ENCODE peak calls at places on chromosomes 6 and 20, in eight cellular contexts. S, O, N, F, C, X, T and K are unnamed samples.

GRCh38 chr20:53738039-53738944 is 144.7 kb upstream of the ZNF217 start:
- DNase-seq in T (peak), C (peak), S (peak), X (peak), O (no peak), N (peak), F (peak), K (no peak)

GRCh38 chr6:1461207-1461606 is 71.8 kb downstream of the FOXF2 start:
- DNase-seq in O (no peak), X (no peak), T (peak), C (peak), S (peak), F (no peak), N (no peak), K (no peak)

GRCh38 chr20:5140195-5140594 is 13.4 kb downstream of the CDS2 start:
- DNase-seq in X (no peak), T (no peak), F (no peak), N (no peak), C (no peak), O (no peak), S (no peak), K (no peak)

GRCh38 chr20:35398660-35399144 is 13.1 kb downstream of the UQCC1 start:
- DNase-seq in S (no peak), X (no peak), T (peak), F (no peak), N (no peak), O (no peak), C (no peak), K (no peak)

GRCh38 chr20:10242166-10242565 is 23.5 kb downstream of the SNAP25 start:
- DNase-seq in X (no peak), S (no peak), N (no peak), C (no peak), O (no peak), T (no peak), F (no peak), K (no peak)

GRCh38 chr6:20424679-20425078 is 23.0 kb downstream of the E2F3 start:
- DNase-seq in T (no peak), O (no peak), F (no peak), S (no peak), C (no peak), N (peak), X (no peak), K (peak)

GRCh38 chr6:159997498-159998101 is 28.7 kb downstream of the IGF2R start:
- DNase-seq in X (no peak), N (no peak), S (no peak), O (no peak), T (no peak), C (no peak), F (no peak), K (no peak)

GRCh38 chr20:58393299-58393698 is 4.3 kb downstream of the VAPB start:
- DNase-seq in C (no peak), N (no peak), X (no peak), S (peak), T (no peak), O (no peak), F (no peak), K (no peak)

GRCh38 chr20:63501818-63502670 is 3.2 kb upstream of the EEF1A2 start:
- DNase-seq in T (no peak), F (no peak), N (no peak), O (no peak), S (peak), C (peak), X (no peak), K (no peak)

GRCh38 chr20:51027396-51027795 is 4.5 kb upstream of the KCNG1 start:
- DNase-seq in O (no peak), F (no peak), C (no peak), N (no peak), S (no peak), T (no peak), X (no peak), K (no peak)

GRCh38 chr6:30124391-30124790 is 11.5 kb upstream of the TRIM31 start:
- DNase-seq in O (no peak), C (no peak), X (no peak), S (no peak), F (no peak), N (no peak), T (no peak), K (no peak)

GRCh38 chr20:38723069-38723981 is 961 bp upstream of the SLC32A1 start:
- DNase-seq in T (no peak), C (no peak), O (no peak), N (no peak), X (no peak), S (no peak), F (no peak), K (no peak)

GRCh38 chr20:3898639-3899038 is 9.5 kb downstream of the PANK2 start:
- DNase-seq in O (no peak), F (peak), X (no peak), N (no peak), T (no peak), C (no peak), S (no peak), K (no peak)

GRCh38 chr20:63064310-63064709 is 57.5 kb upstream of the BHLHE23 start:
- DNase-seq in C (no peak), F (no peak), S (no peak), X (no peak), O (no peak), N (peak), T (no peak), K (peak)

GRCh38 chr6:5979650-5980427 is 26.9 kb downstream of the NRN1 start:
- DNase-seq in N (no peak), O (no peak), F (no peak), S (no peak), T (no peak), X (no peak), C (peak), K (no peak)

GRCh38 chr6:75943381-75943780 is 129.1 kb downstream of the IMPG1 start:
- DNase-seq in F (no peak), O (no peak), T (no peak), C (no peak), S (no peak), N (no peak), X (no peak), K (no peak)

GRCh38 chr6:35907750-35908149 is 13.1 kb downstream of the SRPK1 start:
- DNase-seq in X (no peak), C (no peak), F (no peak), O (no peak), T (no peak), N (no peak), S (no peak), K (no peak)

GRCh38 chr20:56761393-56761792 is 132.3 kb downstream of the TFAP2C start:
- DNase-seq in X (no peak), S (no peak), N (no peak), F (no peak), T (no peak), O (no peak), C (no peak), K (no peak)

GRCh38 chr20:56628873-56629463 is at the start of gene TFAP2C:
- DNase-seq in X (peak), O (no peak), C (peak), T (no peak), S (peak), N (peak), F (peak), K (no peak)

GRCh38 chr20:32357869-32358631 is at the start of gene ASXL1:
- DNase-seq in S (peak), O (peak), N (peak), T (peak), C (peak), X (peak), F (peak), K (peak)

GRCh38 chr6:56995347-56995746 is 40.4 kb downstream of the BEND6 start:
- DNase-seq in C (peak), T (no peak), N (no peak), S (no peak), F (no peak), X (no peak), O (no peak), K (no peak)

GRCh38 chr6:29666826-29667130 is 9.9 kb downstream of the MOG start:
- DNase-seq in X (no peak), F (no peak), S (no peak), O (no peak), C (no peak), T (no peak), N (no peak), K (no peak)

GRCh38 chr6:73377225-73377624 is 7.5 kb upstream of the OOEP start:
- DNase-seq in X (no peak), S (no peak), N (no peak), T (no peak), F (no peak), O (no peak), C (peak), K (no peak)

GRCh38 chr20:1266167-1266973 is at the start of gene SNPH:
- DNase-seq in O (peak), F (no peak), S (peak), C (peak), T (no peak), X (peak), N (peak), K (no peak)

GRCh38 chr6:138509371-138509770 is 10.1 kb upstream of the NHSL1 start:
- DNase-seq in S (peak), X (peak), T (no peak), N (peak), F (peak), O (no peak), C (peak), K (no peak)

GRCh38 chr20:64153861-64154589 is 10.2 kb upstream of the MYT1 start:
- DNase-seq in S (no peak), X (no peak), O (no peak), T (no peak), C (no peak), F (no peak), N (no peak), K (no peak)

GRCh38 chr20:51382986-51383821 is 159.3 kb downstream of the NFATC2 start:
- DNase-seq in C (peak), X (peak), F (peak), N (no peak), O (no peak), T (no peak), S (no peak), K (no peak)

GRCh38 chr20:5910192-5910591 is 40.1 kb downstream of the TRMT6 start:
- DNase-seq in X (no peak), F (no peak), S (no peak), O (no peak), C (no peak), N (no peak), T (no peak), K (no peak)

DNA sequence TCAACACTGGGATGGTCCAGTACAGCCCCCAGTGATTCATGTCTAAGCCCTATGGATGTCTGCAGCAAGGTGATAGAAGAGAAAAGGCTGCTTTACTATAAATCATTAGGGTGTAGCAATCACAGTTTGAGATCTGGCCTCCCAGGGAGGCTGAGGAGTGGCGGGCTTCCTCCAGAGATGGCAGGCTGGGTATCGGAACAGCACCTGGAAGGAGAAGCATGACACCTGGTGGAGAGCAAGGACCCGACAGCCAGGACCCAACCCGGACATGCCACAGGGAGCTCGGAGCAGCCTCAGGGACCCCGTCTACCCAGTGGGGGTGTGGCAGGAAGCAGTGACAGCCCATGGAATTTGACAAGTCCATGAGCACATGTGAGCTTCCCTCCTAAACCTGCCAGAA is 114.8 kb upstream of the CD93 start:
- DNase-seq in N (peak), C (peak), X (peak), S (no peak), F (no peak), T (no peak), O (no peak), K (no peak)
- TF ChIP-seq CTCF in N (peak), C (peak), X (peak), S (peak), F (peak), T (peak), O (no peak), K (peak)

GRCh38 chr6:161744211-161745067 is 470.6 kb upstream of the AGPAT4 start:
- DNase-seq in N (no peak), O (no peak), X (no peak), C (no peak), S (no peak), F (no peak), T (no peak), K (no peak)
- TF ChIP-seq CTCF in N (no peak), O (no peak), X (no peak), C (no peak), S (no peak), F (no peak), T (no peak), K (no peak)

DNA sequence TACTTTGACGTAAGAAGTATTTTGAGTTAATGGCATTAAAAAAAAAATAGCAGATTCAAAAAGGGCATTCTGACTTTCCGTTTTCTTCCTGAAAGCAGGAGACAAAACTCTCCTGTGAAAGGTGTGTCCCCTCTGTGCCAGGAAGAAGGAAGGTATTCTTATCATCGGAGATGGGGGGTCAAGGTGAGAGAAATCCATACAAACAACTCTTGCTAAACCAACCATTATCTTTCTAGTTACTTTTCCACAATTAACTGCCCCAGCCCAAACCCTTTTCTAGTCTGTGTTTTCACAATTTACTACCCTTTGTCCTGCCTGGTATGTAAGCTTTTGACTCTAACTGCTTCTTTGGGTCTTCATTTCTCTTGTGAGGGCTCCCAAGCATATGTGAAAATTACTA is 717.3 kb downstream of the EPM2A start:
- DNase-seq in X (no peak), F (no peak), O (no peak), C (no peak), S (no peak), T (no peak), N (no peak), K (no peak)
- TF ChIP-seq CTCF in X (no peak), F (no peak), O (no peak), C (no peak), S (no peak), T (no peak), N (no peak), K (no peak)

GRCh38 chr6:26224940-26225847 is 138.0 kb downstream of the HFE start:
- DNase-seq in X (no peak), T (no peak), F (no peak), C (peak), N (no peak), O (no peak), S (peak), K (no peak)
- TF ChIP-seq CTCF in X (no peak), T (no peak), F (no peak), C (peak), N (no peak), O (no peak), S (no peak), K (no peak)

DNA sequence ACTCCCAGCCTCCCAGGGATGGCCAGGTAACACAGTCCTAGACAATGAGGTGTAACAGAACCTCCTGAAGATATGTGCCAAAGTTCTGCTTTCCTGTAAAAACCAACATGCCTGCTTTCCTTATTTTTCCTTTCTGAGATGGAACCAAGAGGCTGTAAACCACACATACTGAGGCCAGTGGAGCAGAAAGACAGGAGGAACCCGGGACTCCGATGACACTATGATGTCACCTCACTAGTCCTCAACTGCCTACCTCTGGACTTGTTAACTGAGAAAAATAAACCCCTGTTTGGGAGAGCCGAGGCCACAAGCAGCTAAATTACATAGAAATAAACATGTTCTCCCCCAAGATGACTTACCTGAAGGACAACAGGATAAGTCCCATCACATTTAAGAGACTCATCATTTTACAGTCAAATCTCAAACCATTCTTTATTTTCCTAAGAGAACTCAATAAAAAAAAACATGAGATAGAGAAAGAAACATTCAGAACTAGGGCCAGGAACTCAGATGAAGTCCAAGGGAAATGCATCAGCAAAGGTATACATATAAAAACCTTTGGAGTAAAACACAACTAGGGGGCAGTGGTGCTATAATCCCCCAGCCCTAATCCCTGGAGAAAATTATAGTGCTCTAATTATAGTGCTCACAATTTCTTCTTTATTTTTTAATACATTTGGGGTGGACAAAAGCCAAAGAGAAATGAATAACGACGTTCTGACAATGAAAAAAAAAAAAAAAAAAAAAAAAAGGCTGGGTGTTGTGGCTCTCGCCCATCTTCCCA is 100.4 kb upstream of the EMILIN3 start:
- DNase-seq in T (no peak), X (no peak), O (no peak), F (no peak), S (no peak), C (no peak), N (no peak), K (no peak)
- TF ChIP-seq CTCF in T (no peak), X (no peak), O (no peak), F (no peak), S (peak), C (no peak), N (no peak), K (no peak)

GRCh38 chr20:15507151-15507550 is 1066.1 kb downstream of the KIF16B start:
- DNase-seq in X (no peak), T (no peak), F (no peak), O (no peak), N (no peak), S (no peak), C (no peak), K (no peak)
- TF ChIP-seq CTCF in X (no peak), T (no peak), F (no peak), O (no peak), N (no peak), S (no peak), C (no peak), K (no peak)

GRCh38 chr20:7313047-7313446 is 545.6 kb downstream of the BMP2 start:
- DNase-seq in S (no peak), O (no peak), X (no peak), T (no peak), C (peak), N (no peak), F (no peak), K (no peak)

GRCh38 chr20:7302256-7302655 is 534.8 kb downstream of the BMP2 start:
- DNase-seq in X (no peak), N (no peak), F (no peak), S (no peak), C (peak), O (no peak), T (no peak), K (no peak)

GRCh38 chr20:7305971-7306370 is 538.5 kb downstream of the BMP2 start:
- DNase-seq in X (no peak), O (no peak), T (no peak), N (no peak), F (no peak), C (no peak), S (no peak), K (no peak)

GRCh38 chr20:7308163-7308562 is 540.7 kb downstream of the BMP2 start:
- DNase-seq in O (no peak), C (peak), T (no peak), X (no peak), N (no peak), F (no peak), S (no peak), K (no peak)
- TF ChIP-seq CTCF in O (no peak), C (no peak), T (no peak), X (no peak), N (no peak), F (no peak), S (no peak), K (no peak)

DNA sequence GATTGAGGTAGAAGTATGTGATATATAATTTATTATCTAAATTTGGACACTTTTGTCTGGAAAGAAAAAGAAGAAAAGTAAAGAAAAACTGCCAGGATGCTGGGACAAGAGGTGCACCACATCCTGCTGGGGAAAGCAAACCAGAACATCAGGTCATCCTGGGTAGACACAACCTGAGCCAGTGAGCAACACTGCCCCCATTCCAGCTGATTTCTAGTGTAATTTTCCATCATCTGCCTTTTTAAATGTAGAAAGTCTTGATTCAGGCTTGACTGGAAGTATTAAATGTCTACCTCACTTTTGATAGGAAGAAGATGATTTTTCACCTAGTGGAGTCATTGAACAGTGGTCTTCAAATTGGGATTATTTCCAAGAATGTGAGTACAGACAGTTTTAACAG is 1164.5 kb upstream of the CITED2 start:
- DNase-seq in X (no peak), T (no peak), F (no peak), S (peak), N (no peak), C (peak), O (no peak), K (no peak)
- TF ChIP-seq CTCF in X (no peak), T (no peak), F (no peak), S (peak), N (no peak), C (no peak), O (no peak), K (no peak)

DNA sequence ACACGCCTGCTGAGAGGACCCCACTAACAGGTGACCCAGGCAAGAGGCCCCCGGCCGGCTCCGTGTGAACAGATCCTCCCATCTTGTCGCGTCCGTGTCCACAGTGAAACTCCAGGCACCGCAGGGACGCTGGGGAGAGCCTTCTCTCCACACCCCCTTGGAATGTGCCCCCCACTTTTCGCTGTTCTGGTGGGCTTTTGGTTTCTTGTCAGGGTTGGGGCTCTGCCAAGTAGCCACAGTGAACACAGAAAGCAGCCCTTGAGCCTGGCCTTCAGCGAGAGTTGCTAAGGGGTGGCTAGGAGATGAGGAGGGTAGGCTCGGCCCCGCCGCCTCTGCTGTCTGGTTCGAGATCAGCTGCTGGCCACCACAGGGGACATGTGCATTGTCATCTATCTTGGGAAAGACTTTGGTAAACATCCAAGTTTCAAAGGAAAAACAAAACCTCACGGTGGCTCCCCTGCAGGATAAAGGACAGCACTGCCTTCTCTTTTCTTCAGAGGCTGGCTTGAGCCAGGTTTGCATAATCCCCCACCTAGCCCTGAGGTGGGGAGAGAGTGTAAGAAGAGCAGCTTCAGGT is 22.7 kb downstream of the SYNDIG1 start:
- DNase-seq in T (no peak), N (no peak), S (no peak), C (no peak), X (no peak), F (no peak), O (no peak), K (no peak)
- TF ChIP-seq CTCF in T (no peak), N (no peak), S (no peak), C (no peak), X (no peak), F (no peak), O (no peak), K (no peak)